ENCODE peak calls at places on chromosomes 1 and 21, in five cellular contexts. I, V, O, B and H are unnamed samples.

GRCh38 chr1:90821152-90821792 is 104.2 kb upstream of the BARHL2 start:
- DNase-seq in I (no peak), V (peak; percentile 62), O (no peak), B (no peak), H (no peak)

GRCh38 chr21:38507374-38507942 is 9.2 kb upstream of the ERG start:
- DNase-seq in I (no peak), V (no peak), O (no peak), B (no peak), H (no peak)

GRCh38 chr1:154198756-154199562 is 7.1 kb upstream of the TPM3 start:
- DNase-seq in I (peak; percentile 61), V (peak; percentile 48), O (no peak), B (peak; percentile 73), H (no peak)

GRCh38 chr21:41241341-41241740 is 73.4 kb downstream of the BACE2 start:
- DNase-seq in I (no peak), V (no peak), O (no peak), B (no peak), H (no peak)

GRCh38 chr1:109499661-109500536 is 6.0 kb downstream of the CYB561D1 start:
- DNase-seq in I (no peak), V (no peak), O (peak; percentile 83), B (peak; percentile 56), H (no peak)

GRCh38 chr1:203406446-203407045 is 55.6 kb upstream of the FMOD start:
- DNase-seq in I (peak; percentile 62), V (no peak), O (no peak), B (no peak), H (no peak)

GRCh38 chr1:174160109-174160473 is 771 bp downstream of the RABGAP1L start:
- DNase-seq in I (peak; percentile 52), V (peak; percentile 48), O (peak; percentile 80), B (peak; percentile 11), H (peak; percentile 55)

GRCh38 chr1:199272690-199273089 is 633.9 kb downstream of the PTPRC start:
- DNase-seq in I (peak; percentile 7), V (peak; percentile 97), O (no peak), B (peak; percentile 22), H (peak; percentile 64)

GRCh38 chr1:6083801-6084467 is 38.2 kb downstream of the KCNAB2 start:
- DNase-seq in I (no peak), V (no peak), O (no peak), B (no peak), H (no peak)

GRCh38 chr21:45983981-45984551 is 2.5 kb downstream of the COL6A1 start:
- DNase-seq in I (no peak), V (no peak), O (peak; percentile 49), B (no peak), H (peak; percentile 34)

GRCh38 chr1:116919802-116920201 is 10.1 kb downstream of the PTGFRN start:
- DNase-seq in I (peak; percentile 21), V (no peak), O (peak; percentile 38), B (no peak), H (peak; percentile 66)

GRCh38 chr1:69700770-69701169 is 133.0 kb downstream of the LRRC7 start:
- DNase-seq in I (no peak), V (no peak), O (no peak), B (peak; percentile 18), H (no peak)

GRCh38 chr1:79042539-79042938 is 36.0 kb upstream of the ADGRL4 start:
- DNase-seq in I (no peak), V (no peak), O (no peak), B (no peak), H (no peak)

GRCh38 chr1:20411196-20411980 is 74.6 kb downstream of the CAMK2N1 start:
- DNase-seq in I (no peak), V (peak; percentile 93), O (no peak), B (peak; percentile 51), H (no peak)

GRCh38 chr1:204128964-204129896 is 22.6 kb downstream of the ETNK2 start:
- DNase-seq in I (peak; percentile 67), V (peak; percentile 71), O (peak; percentile 73), B (peak; percentile 62), H (peak; percentile 70)

GRCh38 chr21:26843912-26844257 is 1.3 kb downstream of the ADAMTS1 start:
- DNase-seq in I (peak; percentile 10), V (peak; percentile 27), O (no peak), B (peak; percentile 33), H (no peak)

GRCh38 chr1:201229095-201229494 is 38.5 kb downstream of the IGFN1 start:
- DNase-seq in I (no peak), V (no peak), O (no peak), B (no peak), H (no peak)

GRCh38 chr1:26016944-26017545 is 4.5 kb upstream of the EXTL1 start:
- DNase-seq in I (no peak), V (no peak), O (no peak), B (no peak), H (no peak)

GRCh38 chr1:147822292-147822691 is 61.9 kb upstream of the GJA5 start:
- DNase-seq in I (no peak), V (peak; percentile 8), O (no peak), B (no peak), H (no peak)

GRCh38 chr1:76659171-76659940 is 207.9 kb upstream of the ST6GALNAC5 start:
- DNase-seq in I (no peak), V (no peak), O (no peak), B (no peak), H (no peak)

GRCh38 chr1:183019860-183020259 is 3.4 kb upstream of the LAMC1 start:
- DNase-seq in I (no peak), V (no peak), O (no peak), B (peak; percentile 62), H (peak; percentile 47)

GRCh38 chr1:221011145-221011544 is 131.9 kb downstream of the HLX start:
- DNase-seq in I (no peak), V (no peak), O (no peak), B (no peak), H (no peak)

GRCh38 chr21:16262109-16262508 is 532.3 kb downstream of the USP25 start:
- DNase-seq in I (no peak), V (no peak), O (no peak), B (no peak), H (no peak)

GRCh38 chr1:54871275-54872040 is 15.5 kb downstream of the DHCR24 start:
- DNase-seq in I (no peak), V (no peak), O (no peak), B (no peak), H (no peak)

GRCh38 chr21:27693376-27693775 is 726.5 kb upstream of the ADAMTS5 start:
- DNase-seq in I (no peak), V (peak; percentile 74), O (no peak), B (no peak), H (no peak)

GRCh38 chr1:181972256-181972655 is 89.3 kb downstream of the ZNF648 start:
- DNase-seq in I (no peak), V (no peak), O (no peak), B (no peak), H (no peak)

GRCh38 chr21:29181799-29182470 is 51.5 kb downstream of the MAP3K7CL start:
- DNase-seq in I (no peak), V (peak; percentile 70), O (peak; percentile 48), B (peak; percentile 64), H (no peak)

GRCh38 chr1:150186789-150187559 is 37.3 kb downstream of the PLEKHO1 start:
- DNase-seq in I (peak; percentile 14), V (peak; percentile 37), O (no peak), B (peak; percentile 62), H (no peak)

GRCh38 chr21:40844935-40845334 is 2.0 kb downstream of the DSCAM start:
- DNase-seq in I (no peak), V (peak; percentile 12), O (no peak), B (no peak), H (no peak)

GRCh38 chr1:112651205-112651604 is 23.3 kb upstream of the MOV10 start:
- DNase-seq in I (no peak), V (no peak), O (no peak), B (no peak), H (no peak)

GRCh38 chr1:45864765-45865164 is 61.4 kb downstream of the MAST2 start:
- DNase-seq in I (no peak), V (no peak), O (no peak), B (no peak), H (no peak)

GRCh38 chr1:247212012-247212411 is 40.2 kb upstream of the ZNF124 start:
- DNase-seq in I (no peak), V (no peak), O (peak; percentile 13), B (no peak), H (no peak)

GRCh38 chr1:43933386-43934278 is at the start of gene ARTN:
- DNase-seq in I (no peak), V (peak; percentile 73), O (peak; percentile 63), B (no peak), H (peak; percentile 80)
- H3K27ac ChIP-seq in I (no peak within 1 kb of the TSS), V (peak within 1 kb of the TSS; percentile 96), O (peak within 1 kb of the TSS; percentile 80), B (peak within 1 kb of the TSS; percentile 17), H (no peak within 1 kb of the TSS)

GRCh38 chr1:100036718-100037664 is 67.2 kb downstream of the SLC35A3 start:
- DNase-seq in I (no peak), V (peak; percentile 31), O (peak; percentile 12), B (no peak), H (no peak)

GRCh38 chr1:100037665-100038400 is 68.0 kb downstream of the SLC35A3 start:
- DNase-seq in I (peak; percentile 89), V (peak; percentile 83), O (peak; percentile 92), B (peak; percentile 81), H (peak; percentile 93)

GRCh38 chr1:100038401-100039306 is 68.9 kb downstream of the SLC35A3 start:
- DNase-seq in I (peak; percentile 63), V (peak; percentile 41), O (peak; percentile 79), B (peak; percentile 45), H (peak; percentile 80)

GRCh38 chr1:100035214-100035613 is 65.4 kb downstream of the SLC35A3 start:
- DNase-seq in I (no peak), V (no peak), O (no peak), B (no peak), H (no peak)

DNA sequence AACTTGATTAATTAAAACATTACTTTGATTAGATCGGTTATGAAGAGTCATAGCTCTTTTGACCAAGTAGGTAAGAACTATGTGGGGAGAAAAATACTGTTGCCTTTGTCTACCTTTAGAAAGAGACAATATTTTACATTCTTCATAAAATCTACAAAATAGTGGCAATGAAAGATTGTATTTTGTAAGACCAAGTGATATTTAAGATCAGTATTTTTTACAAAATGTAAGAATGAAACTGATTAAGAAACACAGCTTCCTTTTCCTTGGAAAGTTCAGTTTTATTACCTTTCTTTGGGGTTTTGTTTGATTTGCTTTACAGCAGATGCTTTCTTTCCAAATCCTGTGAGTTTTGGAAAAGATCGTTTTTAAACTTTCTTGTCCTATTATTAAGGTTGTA is 69.8 kb downstream of the SLC35A3 start:
- DNase-seq in I (no peak), V (no peak), O (no peak), B (no peak), H (no peak)
- H3K27ac ChIP-seq in I (peak overlapping the region; percentile 96), V (no peak overlapping the region), O (peak overlapping the region; percentile 97), B (peak overlapping the region; percentile 96), H (peak overlapping the region; percentile 91)

DNA sequence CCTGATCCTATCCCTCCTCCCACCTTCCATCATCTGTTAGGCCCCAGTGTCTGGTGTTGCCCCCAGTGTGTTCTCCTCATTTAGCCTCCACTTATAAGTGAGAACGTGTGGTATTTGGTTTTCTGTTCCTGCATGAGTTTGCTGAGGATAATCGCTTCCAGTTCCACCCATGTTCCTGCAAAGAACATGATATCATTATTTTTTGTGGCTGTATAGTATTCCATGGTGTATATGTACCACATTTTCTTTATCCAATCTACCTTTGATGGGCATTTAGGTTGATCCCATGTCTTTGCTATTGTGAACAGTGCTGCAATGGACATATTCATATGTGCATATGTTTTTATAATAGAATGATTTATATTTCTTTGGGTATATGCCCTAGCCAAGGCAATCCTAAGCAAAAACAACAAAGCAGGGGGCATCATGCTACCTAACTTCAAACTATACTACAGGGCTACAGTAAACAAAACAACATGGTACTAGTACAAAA is 142.9 kb downstream of the TNFSF18 start:
- DNase-seq in I (no peak), V (no peak), O (no peak), B (no peak), H (no peak)
- H3K27ac ChIP-seq in I (no peak overlapping the region), V (no peak overlapping the region), O (no peak overlapping the region), B (peak overlapping the region; percentile 50), H (no peak overlapping the region)

GRCh38 chr1:17586172-17586963 is 46.9 kb downstream of the ARHGEF10L start:
- DNase-seq in I (no peak), V (peak; percentile 65), O (no peak), B (peak; percentile 30), H (no peak)
- H3K27ac ChIP-seq in I (peak overlapping the region; percentile 82), V (peak overlapping the region; percentile 84), O (peak overlapping the region; percentile 91), B (peak overlapping the region; percentile 49), H (peak overlapping the region; percentile 74)